ENCODE peak calls at places on chromosomes 4 and X, in four cellular contexts. I is IMR-90, X is ovary, W is stomach. Z is an unnamed sample. For H3K4me1, the result is how much of the 10 kb centered on the place peaks cover.

GRCh38 chr4:86359944-86360478 is at the start of gene MAPK10:
- DNase-seq in I (peak), X (peak), W (peak), Z (peak)

GRCh38 chr4:101037938-101038413 is 309.4 kb downstream of the PPP3CA start:
- DNase-seq in I (peak), X (no peak), W (no peak), Z (no peak)

GRCh38 chrX:109696146-109696740 is 36.8 kb downstream of the ACSL4 start:
- DNase-seq in I (no peak), X (no peak), W (no peak), Z (no peak)

GRCh38 chrX:1249101-1249887 is 19.3 kb upstream of the CSF2RA start:
- DNase-seq in I (no peak), X (no peak), W (peak), Z (peak)

GRCh38 chrX:13189380-13189779 is 130.5 kb downstream of the ATXN3L start:
- DNase-seq in I (no peak), X (no peak), W (no peak), Z (no peak)

GRCh38 chr4:80186666-80187065 is 10.6 kb upstream of the PRDM8 start:
- DNase-seq in I (no peak), X (no peak), W (no peak), Z (no peak)

GRCh38 chrX:2679534-2680485 is 11.3 kb upstream of the CD99 start:
- DNase-seq in I (peak), X (no peak), W (no peak), Z (no peak)

GRCh38 chr4:88791274-88791673 is 93.6 kb upstream of the NAP1L5 start:
- DNase-seq in I (peak), X (no peak), W (no peak), Z (no peak)

GRCh38 chr4:67668315-67668714 is 32.6 kb downstream of the UBA6 start:
- DNase-seq in I (no peak), X (no peak), W (no peak), Z (no peak)

GRCh38 chrX:106564986-106565385 is 46.8 kb upstream of the RADX start:
- DNase-seq in I (no peak), X (no peak), W (no peak), Z (no peak)

GRCh38 chr4:152981278-152981677 is 45.2 kb downstream of the FHDC1 start:
- DNase-seq in I (peak), X (no peak), W (no peak), Z (no peak)

GRCh38 chrX:124347242-124347641 is 879 bp downstream of the SH2D1A start:
- DNase-seq in I (no peak), X (no peak), W (no peak), Z (no peak)

GRCh38 chr4:118270492-118270891 is 82.3 kb downstream of the PRSS12 start:
- DNase-seq in I (peak), X (no peak), W (no peak), Z (no peak)

GRCh38 chr4:3820806-3821579 is 54.8 kb downstream of the ADRA2C start:
- DNase-seq in I (no peak), X (no peak), W (no peak), Z (no peak)

GRCh38 chr4:40661803-40662202 is 32.1 kb upstream of the RBM47 start:
- DNase-seq in I (no peak), X (no peak), W (no peak), Z (no peak)

GRCh38 chr4:153063490-153063889 is 127.4 kb downstream of the FHDC1 start:
- DNase-seq in I (no peak), X (no peak), W (no peak), Z (no peak)

GRCh38 chr4:168682898-168683500 is 186.1 kb downstream of the PALLD start:
- DNase-seq in I (no peak), X (no peak), W (no peak), Z (no peak)

GRCh38 chr4:76365636-76366035 is 55.3 kb downstream of the CCDC158 start:
- DNase-seq in I (peak), X (no peak), W (no peak), Z (no peak)

GRCh38 chr4:32025840-32026459 is 1305.8 kb downstream of the PCDH7 start:
- DNase-seq in I (no peak), X (no peak), W (no peak), Z (no peak)

GRCh38 chr4:85953651-85954018 is 406.2 kb downstream of the MAPK10 start:
- DNase-seq in I (peak), X (no peak), W (no peak), Z (no peak)

GRCh38 chrX:71301195-71301924 is at the start of gene ITGB1BP2:
- DNase-seq in I (peak), X (no peak), W (no peak), Z (peak)

GRCh38 chrX:154441984-154442707 is 1.8 kb upstream of the FAM50A start:
- DNase-seq in I (no peak), X (no peak), W (peak), Z (no peak)

GRCh38 chr4:186901850-186902249 is 178.2 kb upstream of the FAT1 start:
- DNase-seq in I (no peak), X (no peak), W (no peak), Z (no peak)

GRCh38 chr4:139331185-139331584 is 28.9 kb upstream of the NDUFC1 start:
- DNase-seq in I (no peak), X (no peak), W (no peak), Z (no peak)

GRCh38 chr4:158750379-158750778 is 18.4 kb upstream of the FNIP2 start:
- DNase-seq in I (peak), X (no peak), W (no peak), Z (no peak)

GRCh38 chrX:119145241-119145653 is 17.6 kb upstream of the KIAA1210 start:
- DNase-seq in I (no peak), X (no peak), W (no peak), Z (no peak)

GRCh38 chr4:20298986-20299385 is 47.3 kb downstream of the SLIT2 start:
- DNase-seq in I (no peak), X (no peak), W (no peak), Z (no peak)

GRCh38 chrX:30521440-30522182 is 56.0 kb downstream of the TASL start:
- DNase-seq in I (peak), X (no peak), W (no peak), Z (no peak)

DNA sequence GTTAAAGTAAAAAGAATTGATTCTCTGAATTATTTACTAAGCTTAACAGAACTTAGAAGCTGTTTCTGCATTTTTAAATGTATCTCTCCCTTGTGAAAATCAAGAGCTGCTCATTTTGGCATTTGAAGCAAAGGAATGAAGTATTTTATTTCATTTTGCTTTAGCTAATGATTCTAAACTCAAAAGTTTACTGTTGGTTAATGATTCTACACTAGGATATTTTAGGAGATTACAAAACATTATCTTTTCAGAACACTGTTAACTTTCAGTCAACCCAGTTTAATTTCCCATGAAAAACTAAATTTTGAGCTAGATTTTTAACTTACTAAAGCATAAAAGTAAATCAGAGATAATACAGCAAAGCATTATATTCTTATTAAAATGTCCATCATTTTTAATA is 355.2 kb upstream of the CXorf51B start:
- DNase-seq in I (no peak), X (no peak), W (no peak), Z (no peak)
- TF ChIP-seq CTCF in I (no peak), X (no peak), W (no peak), Z (no peak)

DNA sequence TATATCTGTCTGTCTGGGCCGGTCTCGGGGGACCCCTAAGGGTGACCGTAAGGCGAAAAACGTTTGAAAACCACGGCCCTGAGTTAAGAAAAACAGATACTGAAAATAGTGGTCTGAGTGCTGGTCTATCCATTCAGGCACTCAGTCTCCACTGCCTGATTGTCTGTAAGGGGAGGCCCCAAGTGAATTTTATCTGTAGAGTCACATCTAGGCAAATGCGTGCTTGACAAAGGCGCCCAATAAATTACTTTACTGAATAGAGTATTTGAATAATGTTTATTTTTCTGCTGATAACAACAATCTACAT is 461 bp downstream of the HNRNPH2 start:
- DNase-seq in I (no peak), X (no peak), W (no peak), Z (no peak)
- TF ChIP-seq POLR2A in I (no peak), X (no peak), W (no peak), Z (no peak)

GRCh38 chrX:129777218-129777768 is 2.5 kb upstream of the SASH3 start:
- DNase-seq in I (no peak), X (no peak), W (peak), Z (no peak)
- H3K4me1 ChIP-seq in I (under half), X (under half), W (under half), Z (under half)

GRCh38 chr4:145153904-145154298 is 26.5 kb downstream of the OTUD4 start:
- DNase-seq in I (no peak), X (no peak), W (no peak), Z (no peak)
- TF ChIP-seq CTCF in I (no peak), X (no peak), W (no peak), Z (no peak)

GRCh38 chr4:128809477-128810330 is at the start of gene JADE1:
- DNase-seq in I (peak), X (peak), W (peak), Z (peak)
- TF ChIP-seq POLR2A in I (peak), X (peak), W (no peak), Z (no peak)

GRCh38 chr4:173178144-173178543 is 9.5 kb downstream of the GALNT7 start:
- DNase-seq in I (no peak), X (no peak), W (no peak), Z (no peak)

GRCh38 chr4:173177232-173177631 is 8.6 kb downstream of the GALNT7 start:
- DNase-seq in I (no peak), X (no peak), W (no peak), Z (no peak)

GRCh38 chr4:173181769-173182374 is 13.3 kb downstream of the GALNT7 start:
- DNase-seq in I (peak), X (no peak), W (no peak), Z (no peak)

GRCh38 chr4:173185832-173186545 is 17.4 kb downstream of the GALNT7 start:
- DNase-seq in I (no peak), X (no peak), W (no peak), Z (no peak)

GRCh38 chr4:173182403-173182802 is 13.8 kb downstream of the GALNT7 start:
- DNase-seq in I (peak), X (no peak), W (no peak), Z (no peak)
- H3K4me1 ChIP-seq in I (under half), X (under half), W (half or more), Z (under half)

GRCh38 chr4:53702334-53703266 is 111.3 kb upstream of the LNX1 start:
- DNase-seq in I (peak), X (peak), W (peak), Z (peak)
- TF ChIP-seq CTCF in I (peak), X (no peak), W (no peak), Z (no peak)

GRCh38 chrX:102768984-102769761 is 48.6 kb downstream of the GPRASP3 start:
- DNase-seq in I (peak), X (peak), W (peak), Z (peak)
- TF ChIP-seq POLR2A in I (peak), X (no peak), W (no peak), Z (no peak)

Z was measured in sigmoid colon.